ENCODE peak calls at places on chromosomes 2 and 18, in five cellular contexts. One of them, this sample, is unnamed.
A peak's percentile ranks its signal among the peaks of the same experiment; 100 is the strongest.

GRCh38 chr2:217193431-217194075 is 333.7 kb upstream of the TNP1 start:
- DNase-seq in HL-60: no peak
- DNase-seq in mesenchymal stem cell: no peak
- DNase-seq in OCI-LY7: no peak
- DNase-seq in GM20000: no peak
- DNase-seq in this sample: no peak

GRCh38 chr2:239966848-239967136 is 58.4 kb downstream of the NDUFA10 start:
- DNase-seq in HL-60: no peak
- DNase-seq in mesenchymal stem cell: no peak
- DNase-seq in OCI-LY7: no peak
- DNase-seq in GM20000: no peak
- DNase-seq in this sample: no peak

GRCh38 chr2:119024568-119024967 is 82.6 kb downstream of the MARCO start:
- DNase-seq in HL-60: no peak
- DNase-seq in mesenchymal stem cell: no peak
- DNase-seq in OCI-LY7: no peak
- DNase-seq in GM20000: no peak
- DNase-seq in this sample: no peak

GRCh38 chr18:5238371-5238758 is 41.3 kb upstream of the AKAIN1 start:
- DNase-seq in HL-60: no peak
- DNase-seq in mesenchymal stem cell: peak; percentile 71
- DNase-seq in OCI-LY7: peak; percentile 60
- DNase-seq in GM20000: peak; percentile 47
- DNase-seq in this sample: no peak

GRCh38 chr2:45724329-45724728 is 72.9 kb downstream of the PRKCE start:
- DNase-seq in HL-60: no peak
- DNase-seq in mesenchymal stem cell: peak; percentile 7
- DNase-seq in OCI-LY7: peak; percentile 38
- DNase-seq in GM20000: no peak
- DNase-seq in this sample: no peak

GRCh38 chr18:45416168-45416567 is 199.1 kb upstream of the SLC14A2 start:
- DNase-seq in HL-60: no peak
- DNase-seq in mesenchymal stem cell: no peak
- DNase-seq in OCI-LY7: no peak
- DNase-seq in GM20000: no peak
- DNase-seq in this sample: peak; percentile 62

GRCh38 chr2:136407113-136407951 is 289.4 kb upstream of the CXCR4 start:
- DNase-seq in HL-60: no peak
- DNase-seq in mesenchymal stem cell: no peak
- DNase-seq in OCI-LY7: peak; percentile 29
- DNase-seq in GM20000: no peak
- DNase-seq in this sample: no peak

GRCh38 chr18:23967321-23968089 is 47.0 kb upstream of the TTC39C start:
- DNase-seq in HL-60: peak; percentile 56
- DNase-seq in mesenchymal stem cell: no peak
- DNase-seq in OCI-LY7: peak; percentile 59
- DNase-seq in GM20000: no peak
- DNase-seq in this sample: no peak

GRCh38 chr2:234288974-234289455 is 207.9 kb downstream of the ARL4C start:
- DNase-seq in HL-60: peak; percentile 84
- DNase-seq in mesenchymal stem cell: peak; percentile 54
- DNase-seq in OCI-LY7: peak; percentile 72
- DNase-seq in GM20000: peak; percentile 52
- DNase-seq in this sample: peak; percentile 58

GRCh38 chr2:57677296-57677695 is 369.3 kb upstream of the VRK2 start:
- DNase-seq in HL-60: no peak
- DNase-seq in mesenchymal stem cell: no peak
- DNase-seq in OCI-LY7: no peak
- DNase-seq in GM20000: no peak
- DNase-seq in this sample: no peak

GRCh38 chr2:105344704-105345345 is 7.5 kb downstream of the C2orf49 start:
- DNase-seq in HL-60: no peak
- DNase-seq in mesenchymal stem cell: peak; percentile 63
- DNase-seq in OCI-LY7: peak; percentile 50
- DNase-seq in GM20000: no peak
- DNase-seq in this sample: peak; percentile 71